ENCODE peak calls at places on chromosome 20, in six cellular contexts. L is GM12878, U is HepG2, S is A549, F is K562, B is upper lobe of left lung. G is an unnamed sample.

GRCh38 chr20:881051-881820 is 34.9 kb downstream of the ANGPT4 start:
- ATAC-seq in L (peak), U (no peak), S (peak), F (no peak), B (peak), G (no peak)

GRCh38 chr20:53713328-53714056 is 119.9 kb upstream of the ZNF217 start:
- ATAC-seq in L (no peak), U (no peak), S (no peak), F (peak), B (no peak), G (no peak)

GRCh38 chr20:9119776-9120175 is 50.9 kb downstream of the PLCB4 start:
- ATAC-seq in L (no peak), U (no peak), S (no peak), F (no peak), B (peak), G (peak)

GRCh38 chr20:46651091-46651962 is at the start of gene SLC13A3:
- ATAC-seq in L (no peak), U (peak), S (no peak), F (no peak), B (peak), G (no peak)

GRCh38 chr20:38890497-38890818 is 35.8 kb upstream of the FAM83D start:
- ATAC-seq in L (peak), U (no peak), S (no peak), F (no peak), B (no peak), G (no peak)

GRCh38 chr20:24587384-24588046 is 118.1 kb downstream of the SYNDIG1 start:
- ATAC-seq in L (no peak), U (no peak), S (no peak), F (no peak), B (no peak), G (no peak)

GRCh38 chr20:21181028-21181427 is 55.1 kb downstream of the KIZ start:
- ATAC-seq in L (no peak), U (no peak), S (no peak), F (no peak), B (no peak), G (no peak)

GRCh38 chr20:58781138-58781537 is 69.6 kb downstream of the GNAS-AS1 start:
- ATAC-seq in L (no peak), U (no peak), S (no peak), F (no peak), B (no peak), G (no peak)

GRCh38 chr20:36130316-36130865 is 24.1 kb upstream of the EPB41L1 start:
- ATAC-seq in L (no peak), U (no peak), S (no peak), F (no peak), B (no peak), G (no peak)

GRCh38 chr20:25676164-25676809 is 20.4 kb downstream of the ZNF337 start:
- ATAC-seq in L (no peak), U (peak), S (peak), F (no peak), B (no peak), G (no peak)

GRCh38 chr20:6699931-6700562 is 67.4 kb upstream of the BMP2 start:
- ATAC-seq in L (no peak), U (no peak), S (no peak), F (no peak), B (no peak), G (no peak)

GRCh38 chr20:38840894-38841470 is 35.5 kb downstream of the PPP1R16B start:
- ATAC-seq in L (no peak), U (no peak), S (no peak), F (no peak), B (no peak), G (no peak)

GRCh38 chr20:35708502-35708901 is 9.3 kb downstream of the ROMO1 start:
- ATAC-seq in L (no peak), U (no peak), S (no peak), F (no peak), B (no peak), G (no peak)

GRCh38 chr20:41213150-41213820 is 75.9 kb downstream of the PLCG1 start:
- ATAC-seq in L (no peak), U (peak), S (peak), F (peak), B (peak), G (no peak)

GRCh38 chr20:44552568-44552949 is 29.8 kb upstream of the PKIG start:
- ATAC-seq in L (no peak), U (no peak), S (peak), F (no peak), B (peak), G (no peak)

GRCh38 chr20:63127700-63128364 is 88.1 kb downstream of the YTHDF1 start:
- ATAC-seq in L (no peak), U (no peak), S (no peak), F (no peak), B (no peak), G (no peak)

GRCh38 chr20:44187763-44188709 is 1.0 kb upstream of the JPH2 start:
- ATAC-seq in L (peak), U (peak), S (peak), F (no peak), B (peak), G (peak)

GRCh38 chr20:19932170-19932667 is 84.9 kb upstream of the NAA20 start:
- ATAC-seq in L (no peak), U (no peak), S (no peak), F (no peak), B (peak), G (peak)

GRCh38 chr20:19937651-19938420 is 79.3 kb upstream of the NAA20 start:
- ATAC-seq in L (peak), U (peak), S (no peak), F (no peak), B (no peak), G (no peak)

GRCh38 chr20:19936801-19937583 is 80.2 kb upstream of the NAA20 start:
- ATAC-seq in L (peak), U (peak), S (no peak), F (no peak), B (no peak), G (peak)

GRCh38 chr20:19935842-19936241 is 81.3 kb upstream of the NAA20 start:
- ATAC-seq in L (no peak), U (no peak), S (no peak), F (no peak), B (peak), G (no peak)

GRCh38 chr20:19934792-19935491 is 82.2 kb upstream of the NAA20 start:
- ATAC-seq in L (peak), U (no peak), S (peak), F (no peak), B (peak), G (peak)
- TF ChIP-seq EP300 in L (no peak), U (no peak), S (no peak), F (no peak), B (no peak), G (no peak)

GRCh38 chr20:18197382-18198070 is 59.9 kb downstream of the KAT14 start:
- ATAC-seq in L (no peak), U (no peak), S (no peak), F (no peak), B (no peak), G (no peak)
- TF ChIP-seq CTCF in L (no peak), U (no peak), S (no peak), F (no peak), B (no peak), G (no peak)

GRCh38 chr20:2838847-2839671 is 1.4 kb downstream of the PCED1A start:
- ATAC-seq in L (no peak), U (no peak), S (no peak), F (no peak), B (no peak), G (no peak)

GRCh38 chr20:2838170-2838797 is 2.2 kb downstream of the PCED1A start:
- ATAC-seq in L (peak), U (no peak), S (no peak), F (no peak), B (no peak), G (no peak)

GRCh38 chr20:2839732-2840137 is 720 bp downstream of the PCED1A start:
- ATAC-seq in L (no peak), U (no peak), S (no peak), F (no peak), B (no peak), G (no peak)

GRCh38 chr20:2840967-2841531 is 504 bp downstream of the VPS16 start:
- ATAC-seq in L (peak), U (peak), S (peak), F (peak), B (peak), G (peak)

DNA sequence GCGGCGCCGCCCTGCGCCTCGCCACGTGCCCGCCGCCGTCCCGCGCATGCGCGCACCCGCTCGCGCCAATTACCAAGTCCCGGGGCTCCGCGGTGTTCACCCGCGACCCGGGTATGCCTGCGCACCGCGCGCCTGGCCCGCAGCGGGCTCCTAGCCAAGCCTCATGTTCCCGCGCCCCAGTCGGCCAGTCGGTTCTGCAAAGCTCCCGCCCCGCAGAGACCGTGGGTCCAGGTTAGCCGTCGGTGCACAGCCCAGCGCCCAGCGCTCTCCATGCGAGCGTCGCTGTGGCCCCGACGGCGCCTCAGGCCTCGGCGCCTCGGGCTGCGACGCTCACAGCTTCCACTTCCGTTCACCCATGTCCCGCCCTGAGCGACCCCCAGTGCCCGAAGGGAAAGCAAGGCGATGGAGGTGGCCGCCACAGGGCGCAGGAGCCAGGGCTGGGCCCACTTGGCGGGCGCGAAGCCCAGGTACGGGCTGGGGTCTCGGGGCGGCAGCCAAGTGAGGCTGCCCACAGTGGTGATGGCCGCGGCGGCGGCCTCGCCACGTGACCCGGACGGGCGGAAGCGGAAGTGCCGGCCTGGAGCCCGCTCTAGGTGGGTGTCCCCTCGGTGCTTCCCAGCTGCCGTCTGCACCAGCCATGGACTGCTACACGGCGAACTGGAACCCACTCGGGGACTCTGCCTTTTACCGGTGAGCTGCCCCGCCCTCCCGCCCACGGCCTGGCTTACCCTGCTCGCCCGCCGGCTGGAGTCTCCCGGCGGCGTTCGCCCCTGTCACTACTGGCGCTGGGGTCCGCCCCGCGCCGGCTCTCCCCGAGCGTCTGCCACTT is at the start of the genes PCED1A and VPS16:
- ATAC-seq in L (peak), U (peak), S (peak), F (peak), B (peak), G (peak)
- TF ChIP-seq POLR2A in L (peak), U (peak), S (peak), F (peak), B (no peak), G (peak)

DNA sequence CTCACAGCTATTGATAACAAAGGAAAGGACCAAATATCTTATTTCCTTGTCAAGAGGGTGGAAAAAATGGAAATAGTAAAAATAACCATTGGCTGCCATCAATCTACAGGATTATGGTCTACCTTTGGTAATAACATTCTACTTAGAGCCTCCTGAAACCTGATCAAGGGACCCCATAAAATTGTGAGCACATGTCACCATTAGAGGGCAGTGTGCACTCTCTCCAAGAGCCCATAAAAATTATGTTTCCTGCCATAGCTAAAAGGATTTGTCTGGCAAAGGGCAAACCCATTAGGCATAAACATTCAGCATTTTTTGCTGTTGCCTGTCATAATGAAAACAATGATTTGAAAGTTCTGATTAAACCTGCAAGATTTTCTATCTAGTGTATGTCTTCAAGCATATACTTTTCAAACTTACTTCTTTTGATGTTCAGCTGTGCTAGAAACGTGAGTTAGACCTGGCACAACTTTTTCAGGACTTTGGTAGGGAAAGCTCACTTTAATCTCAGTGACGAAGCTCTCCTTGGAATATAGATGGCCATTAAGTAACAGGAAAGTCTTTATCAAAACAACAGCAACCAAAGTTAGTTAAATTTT is 120.7 kb upstream of the ZFP64 start:
- ATAC-seq in L (peak), U (peak), S (peak), F (peak), B (peak), G (no peak)
- TF ChIP-seq EP300 in L (no peak), U (no peak), S (no peak), F (no peak), B (no peak), G (no peak)

GRCh38 chr20:10489853-10490627 is 54.9 kb downstream of the SLX4IP start:
- ATAC-seq in L (peak), U (no peak), S (no peak), F (no peak), B (no peak), G (no peak)
- TF ChIP-seq CTCF in L (no peak), U (no peak), S (no peak), F (no peak), B (no peak), G (no peak)

GRCh38 chr20:50404419-50405234 is 105.6 kb upstream of the PTPN1 start:
- ATAC-seq in L (no peak), U (no peak), S (no peak), F (no peak), B (no peak), G (no peak)

GRCh38 chr20:50405915-50406609 is 104.1 kb upstream of the PTPN1 start:
- ATAC-seq in L (no peak), U (peak), S (no peak), F (no peak), B (no peak), G (no peak)

GRCh38 chr20:50401587-50402343 is 108.4 kb upstream of the PTPN1 start:
- ATAC-seq in L (no peak), U (no peak), S (no peak), F (no peak), B (no peak), G (no peak)

GRCh38 chr20:50405235-50405914 is 104.8 kb upstream of the PTPN1 start:
- ATAC-seq in L (no peak), U (peak), S (no peak), F (no peak), B (no peak), G (no peak)

GRCh38 chr20:50403565-50404418 is 106.4 kb upstream of the PTPN1 start:
- ATAC-seq in L (no peak), U (no peak), S (no peak), F (no peak), B (no peak), G (no peak)
- TF ChIP-seq POLR2A in L (no peak), U (no peak), S (no peak), F (no peak), B (no peak), G (no peak)

GRCh38 chr20:4571759-4572531 is 149.8 kb upstream of the PRND start:
- ATAC-seq in L (no peak), U (no peak), S (no peak), F (no peak), B (no peak), G (no peak)

GRCh38 chr20:4574356-4574690 is 147.4 kb upstream of the PRND start:
- ATAC-seq in L (no peak), U (no peak), S (peak), F (no peak), B (no peak), G (no peak)

GRCh38 chr20:4569882-4570281 is 151.8 kb upstream of the PRND start:
- ATAC-seq in L (no peak), U (no peak), S (no peak), F (no peak), B (no peak), G (no peak)

GRCh38 chr20:4578375-4578774 is 143.3 kb upstream of the PRND start:
- ATAC-seq in L (no peak), U (no peak), S (no peak), F (no peak), B (no peak), G (no peak)

GRCh38 chr20:4573564-4574355 is 147.9 kb upstream of the PRND start:
- ATAC-seq in L (no peak), U (no peak), S (peak), F (no peak), B (peak), G (no peak)
- TF ChIP-seq EP300 in L (no peak), U (no peak), S (peak), F (no peak), B (no peak), G (no peak)

GRCh38 chr20:11585752-11586352 is 331.8 kb upstream of the BTBD3 start:
- ATAC-seq in L (peak), U (peak), S (peak), F (no peak), B (no peak), G (no peak)
- TF ChIP-seq CTCF in L (peak), U (no peak), S (peak), F (no peak), B (no peak), G (no peak)

DNA sequence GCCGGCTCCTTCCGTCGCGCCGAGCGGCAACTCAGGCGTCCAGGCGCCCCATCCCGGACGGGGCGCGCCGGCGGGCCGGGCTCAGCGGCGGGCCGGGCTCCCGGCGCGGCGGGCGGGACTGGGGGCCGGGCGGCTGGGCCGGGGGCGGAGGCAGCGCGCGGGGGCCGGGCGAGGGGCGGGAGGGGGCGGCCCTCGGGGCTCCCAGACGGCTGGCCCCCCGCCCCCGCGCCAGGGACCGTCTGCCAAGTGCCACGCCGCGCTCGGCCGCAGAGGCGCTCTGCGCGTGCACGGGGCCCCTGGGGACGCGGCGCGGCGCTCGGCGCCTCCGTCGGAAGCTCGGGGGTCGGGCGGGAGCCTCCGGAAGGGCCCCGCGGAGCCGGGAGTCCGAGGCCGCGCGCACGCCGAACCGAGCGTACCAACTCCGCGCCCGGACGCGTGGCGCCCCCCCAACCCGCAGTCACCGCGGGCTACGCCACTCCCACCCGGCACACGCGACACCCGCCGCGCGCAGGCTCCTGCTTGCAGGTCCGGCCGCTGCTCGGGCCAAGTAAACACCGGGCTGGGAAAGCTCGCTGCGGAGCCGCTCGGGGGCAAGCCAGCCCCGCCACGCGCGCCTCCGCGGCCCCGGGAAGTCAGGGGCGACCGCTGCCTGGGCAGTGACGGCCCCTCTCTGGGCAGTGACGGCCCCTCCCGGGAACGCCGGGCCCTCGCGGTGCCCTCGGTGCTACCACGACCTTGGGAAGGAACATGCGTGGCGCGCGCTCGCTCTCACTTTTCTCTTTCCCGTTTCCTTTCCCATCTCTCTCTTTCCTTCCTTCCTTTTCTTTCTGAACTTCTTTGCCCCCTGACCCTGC is at the start of gene PREX1:
- ATAC-seq in L (peak), U (peak), S (peak), F (peak), B (peak), G (peak)
- TF ChIP-seq POLR2A in L (peak), U (no peak), S (peak), F (peak), B (no peak), G (peak)

GRCh38 chr20:62087227-62087626 is 21.5 kb upstream of the TAF4 start:
- ATAC-seq in L (no peak), U (peak), S (peak), F (no peak), B (no peak), G (no peak)
- TF ChIP-seq EP300 in L (no peak), U (no peak), S (no peak), F (no peak), B (no peak), G (no peak)

G was measured in gastroesophageal sphincter.